ENCODE peak calls at places on chromosomes 2 and 18, in four cellular contexts. U, P, V and L are unnamed samples.

GRCh38 chr2:880201-880970 is 70.3 kb upstream of the SNTG2 start:
- DNase-seq in P (no peak), U (no peak), V (no peak), L (no peak)

GRCh38 chr2:163370169-163370886 is 365.5 kb downstream of the FIGN start:
- DNase-seq in U (peak), P (no peak), V (no peak), L (no peak)

GRCh38 chr18:37564796-37565137 is 831 bp downstream of the CELF4 start:
- DNase-seq in V (no peak), P (no peak), U (peak), L (no peak)

GRCh38 chr2:161426788-161427412 is 10.8 kb downstream of the TBR1 start:
- DNase-seq in V (no peak), U (no peak), P (peak), L (no peak)

GRCh38 chr2:55581875-55582547 is 35.4 kb downstream of the PPP4R3B start:
- DNase-seq in P (peak), V (no peak), U (peak), L (no peak)

GRCh38 chr2:20596973-20597867 is 53.7 kb downstream of the HS1BP3 start:
- DNase-seq in V (no peak), U (peak), P (no peak), L (no peak)

GRCh38 chr2:27148801-27149439 is at the start of gene TCF23:
- DNase-seq in P (no peak), U (no peak), V (no peak), L (no peak)

GRCh38 chr18:8949206-8949605 is 153.3 kb upstream of the NDUFV2 start:
- DNase-seq in P (peak), V (no peak), U (peak), L (no peak)